ENCODE peak calls at places on chromosomes 7 and 10, in nine cellular contexts. C, P, X, W, H, G, N, O and Y are unnamed samples.

GRCh38 chr10:113303747-113304146 is 249.1 kb upstream of the HABP2 start:
- DNase-seq in O (no peak), X (no peak), C (no peak), P (no peak), H (peak), N (no peak), W (no peak), G (no peak), Y (no peak)

GRCh38 chr10:59299933-59300332 is 62.4 kb downstream of the FAM13C start:
- DNase-seq in P (no peak), W (no peak), H (no peak), N (no peak), C (no peak), G (no peak), X (no peak), O (no peak), Y (no peak)

GRCh38 chr7:159143780-159144755 is 599 bp downstream of the VIPR2 start:
- DNase-seq in O (no peak), G (peak), C (no peak), N (no peak), X (no peak), W (peak), P (no peak), H (no peak), Y (no peak)

GRCh38 chr10:76301950-76302349 is 870.5 kb downstream of the LRMDA start:
- DNase-seq in P (no peak), W (no peak), C (no peak), X (no peak), N (no peak), O (no peak), H (peak), G (no peak), Y (no peak)

GRCh38 chr10:120575411-120575810 is 118.4 kb downstream of the PLPP4 start:
- DNase-seq in X (no peak), C (no peak), W (no peak), G (no peak), N (no peak), P (no peak), O (no peak), H (no peak), Y (no peak)

GRCh38 chr10:6729071-6729773 is 149.1 kb upstream of the PRKCQ start:
- DNase-seq in O (no peak), H (peak), X (no peak), C (no peak), W (no peak), G (no peak), P (no peak), N (no peak), Y (no peak)

GRCh38 chr10:75018873-75019272 is 92.6 kb upstream of the SAMD8 start:
- DNase-seq in N (no peak), X (no peak), O (no peak), H (no peak), W (no peak), G (no peak), P (no peak), C (no peak), Y (no peak)

GRCh38 chr7:157519246-157519645 is 182.4 kb downstream of the DNAJB6 start:
- DNase-seq in W (peak), C (no peak), X (no peak), P (no peak), O (no peak), G (no peak), N (no peak), H (no peak), Y (no peak)

GRCh38 chr10:23053036-23053435 is 42.3 kb upstream of the MSRB2 start:
- DNase-seq in P (no peak), C (no peak), G (no peak), H (peak), X (no peak), W (no peak), N (no peak), O (no peak), Y (no peak)

GRCh38 chr7:134897936-134898335 is 88.4 kb upstream of the AGBL3 start:
- DNase-seq in W (no peak), G (no peak), N (no peak), X (no peak), H (no peak), P (no peak), O (no peak), C (no peak), Y (no peak)

GRCh38 chr7:50119815-50120637 is 27.0 kb upstream of the ZPBP start:
- DNase-seq in P (no peak), W (no peak), O (no peak), G (peak), H (no peak), N (no peak), X (no peak), C (no peak), Y (no peak)

GRCh38 chr7:158447206-158448171 is 140.1 kb downstream of the PTPRN2 start:
- DNase-seq in H (no peak), W (peak), X (no peak), O (no peak), N (no peak), C (no peak), P (no peak), G (no peak), Y (no peak)

GRCh38 chr7:29285861-29286260 is 91.3 kb downstream of the CHN2 start:
- DNase-seq in G (no peak), X (no peak), N (no peak), H (no peak), W (no peak), O (no peak), C (no peak), P (no peak), Y (no peak)

GRCh38 chr7:77202544-77202976 is 2.9 kb upstream of the FGL2 start:
- DNase-seq in W (no peak), P (no peak), H (no peak), N (no peak), C (no peak), O (no peak), G (no peak), X (no peak), Y (no peak)

GRCh38 chr10:102268333-102268999 is 23.1 kb downstream of the GBF1 start:
- DNase-seq in W (no peak), P (no peak), C (no peak), X (no peak), N (no peak), G (no peak), H (no peak), O (no peak), Y (no peak)

GRCh38 chr10:123502983-123503382 is 163.2 kb upstream of the GPR26 start:
- DNase-seq in O (no peak), W (no peak), N (no peak), C (no peak), G (no peak), P (no peak), H (no peak), X (no peak), Y (no peak)

GRCh38 chr10:100670828-100671479 is 74.4 kb upstream of the PAX2 start:
- DNase-seq in G (peak), C (peak), X (no peak), W (no peak), O (no peak), N (peak), H (no peak), P (no peak), Y (no peak)

GRCh38 chr10:101052285-101052684 is 9.5 kb upstream of the KAZALD1 start:
- DNase-seq in X (no peak), W (no peak), N (no peak), H (peak), C (no peak), O (peak), P (no peak), G (no peak), Y (no peak)

GRCh38 chr7:30918676-30919075 is 7.0 kb downstream of the AQP1 start:
- DNase-seq in W (peak), O (no peak), G (no peak), H (no peak), P (no peak), C (no peak), X (peak), N (no peak), Y (no peak)

GRCh38 chr7:37942934-37943610 is 22.6 kb downstream of the EPDR1 start:
- DNase-seq in P (peak), O (no peak), X (peak), G (no peak), W (no peak), N (no peak), H (peak), C (no peak), Y (peak)

GRCh38 chr7:115230882-115231508 is 309.1 kb downstream of the MDFIC start:
- DNase-seq in H (peak), X (no peak), P (no peak), N (no peak), G (no peak), O (peak), C (no peak), W (no peak), Y (peak)

GRCh38 chr10:69567920-69568319 is 5.3 kb downstream of the NEUROG3 start:
- DNase-seq in P (no peak), X (no peak), W (peak), G (peak), N (no peak), H (peak), C (no peak), O (no peak), Y (peak)

GRCh38 chr7:45075871-45076796 is 12.6 kb downstream of the NACAD start:
- DNase-seq in N (no peak), O (no peak), C (no peak), H (no peak), W (no peak), X (no peak), P (no peak), G (no peak), Y (no peak)

GRCh38 chr7:80018941-80019808 is 115.5 kb upstream of the GNAI1 start:
- DNase-seq in C (no peak), P (no peak), W (no peak), O (no peak), N (no peak), G (peak), X (no peak), H (peak), Y (peak)